ENCODE peak calls at places on chromosomes 16 and 17, in five cellular contexts. V is WTC11; Y is CD4-positive, alpha-beta T cell; L is PC-3; Q is ovary. T is an unnamed sample.

GRCh38 chr16:83648347-83648746 is 159.4 kb upstream of the HSBP1 start:
- DNase-seq in V (no peak), Y (no peak), L (no peak), Q (no peak), T (no peak)

GRCh38 chr16:47316686-47317085 is 144.2 kb downstream of the ITFG1 start:
- DNase-seq in V (no peak), Y (no peak), L (no peak), Q (no peak), T (no peak)

GRCh38 chr17:4534515-4534914 is 20.7 kb downstream of the MYBBP1A start:
- DNase-seq in V (no peak), Y (no peak), L (no peak), Q (no peak), T (no peak)

GRCh38 chr17:7940743-7941142 is 8.7 kb downstream of the CNTROB start:
- DNase-seq in V (no peak), Y (no peak), L (no peak), Q (no peak), T (no peak)

GRCh38 chr16:58638148-58639036 is 8.8 kb upstream of the CNOT1 start:
- DNase-seq in V (peak), Y (no peak), L (peak), Q (no peak), T (peak)

GRCh38 chr17:13597723-13598347 is 3.9 kb downstream of the HS3ST3A1 start:
- DNase-seq in V (peak), Y (peak), L (peak), Q (no peak), T (peak)

GRCh38 chr17:70906808-70907207 is 737.5 kb downstream of the KCNJ2 start:
- DNase-seq in V (no peak), Y (no peak), L (no peak), Q (no peak), T (no peak)

GRCh38 chr17:67879662-67880061 is 54.4 kb downstream of the BPTF start:
- DNase-seq in V (no peak), Y (no peak), L (no peak), Q (no peak), T (no peak)

GRCh38 chr17:27430882-27431491 is 25.3 kb upstream of the KSR1 start:
- DNase-seq in V (peak), Y (no peak), L (peak), Q (no peak), T (peak)
- TF ChIP-seq CTCF in V (peak), Y (no peak), L (peak), Q (peak), T (peak)

DNA sequence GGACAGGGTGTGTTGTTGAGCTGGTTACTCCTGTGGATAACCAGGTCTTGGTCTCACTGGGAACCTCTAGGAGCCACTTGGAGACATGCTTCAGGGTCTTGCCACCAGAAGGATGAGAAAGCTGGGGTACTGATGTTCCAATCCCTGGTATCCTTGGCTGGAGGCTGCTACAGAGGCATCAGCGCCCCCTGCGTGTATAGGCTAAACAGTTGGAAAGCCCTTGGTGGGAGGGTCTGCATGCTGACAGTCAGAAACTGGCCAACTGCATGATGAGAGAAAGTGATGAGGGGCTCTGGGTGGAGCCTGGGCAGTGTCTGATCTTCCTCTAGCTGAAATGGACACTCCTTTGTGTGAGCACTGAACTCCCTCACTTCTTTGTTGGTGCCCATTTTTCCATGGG is 536.9 kb downstream of the XYLT1 start:
- DNase-seq in V (peak), Y (no peak), L (no peak), Q (no peak), T (no peak)
- TF ChIP-seq CTCF in V (no peak), Y (no peak), L (no peak), Q (no peak), T (no peak)

GRCh38 chr17:56506349-56506748 is 87.2 kb upstream of the NOG start:
- DNase-seq in V (no peak), Y (no peak), L (no peak), Q (no peak), T (no peak)
- TF ChIP-seq CTCF in V (no peak), Y (no peak), L (no peak), Q (no peak), T (no peak)

GRCh38 chr17:78315355-78316114 is 44.3 kb downstream of the SOCS3 start:
- DNase-seq in V (no peak), Y (peak), L (peak), Q (peak), T (peak)
- TF ChIP-seq CTCF in V (no peak), Y (no peak), L (peak), Q (peak), T (no peak)

GRCh38 chr17:47628014-47628413 is 21.7 kb upstream of the KPNB1 start:
- DNase-seq in V (no peak), Y (no peak), L (no peak), Q (no peak), T (no peak)
- TF ChIP-seq CTCF in V (no peak), Y (no peak), L (no peak), Q (no peak), T (no peak)

DNA sequence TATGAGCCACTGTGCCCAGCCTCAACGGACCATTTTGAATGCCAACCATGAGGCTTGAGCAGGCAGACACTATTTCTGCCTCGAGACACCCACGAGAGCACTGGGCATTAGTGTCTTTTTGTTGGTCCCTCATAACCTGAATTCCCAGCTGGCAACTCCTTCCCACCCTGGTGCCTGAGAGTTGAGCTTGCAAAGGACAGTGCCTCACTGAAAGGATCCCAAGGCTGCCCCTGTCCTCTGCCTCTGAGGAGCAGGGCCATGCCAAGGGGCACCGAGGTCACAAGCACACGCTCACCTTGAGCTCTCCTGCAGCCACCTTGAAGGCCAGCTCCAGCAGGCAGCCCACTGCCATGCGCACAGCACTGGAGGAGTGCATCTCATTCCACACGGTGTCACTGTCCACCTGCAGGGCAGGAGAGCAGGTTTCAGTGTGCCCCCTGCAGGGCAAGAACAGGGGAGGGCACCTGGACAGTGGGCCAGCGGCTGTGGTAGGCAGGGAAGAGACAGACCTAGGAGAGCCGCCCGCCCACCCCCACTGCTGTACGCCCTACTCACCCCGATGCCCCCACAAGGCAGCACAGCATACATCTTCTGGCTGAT is 12.8 kb downstream of the G6PC3 start:
- DNase-seq in V (peak), Y (no peak), L (peak), Q (no peak), T (peak)
- TF ChIP-seq CTCF in V (no peak), Y (no peak), L (peak), Q (no peak), T (peak)

DNA sequence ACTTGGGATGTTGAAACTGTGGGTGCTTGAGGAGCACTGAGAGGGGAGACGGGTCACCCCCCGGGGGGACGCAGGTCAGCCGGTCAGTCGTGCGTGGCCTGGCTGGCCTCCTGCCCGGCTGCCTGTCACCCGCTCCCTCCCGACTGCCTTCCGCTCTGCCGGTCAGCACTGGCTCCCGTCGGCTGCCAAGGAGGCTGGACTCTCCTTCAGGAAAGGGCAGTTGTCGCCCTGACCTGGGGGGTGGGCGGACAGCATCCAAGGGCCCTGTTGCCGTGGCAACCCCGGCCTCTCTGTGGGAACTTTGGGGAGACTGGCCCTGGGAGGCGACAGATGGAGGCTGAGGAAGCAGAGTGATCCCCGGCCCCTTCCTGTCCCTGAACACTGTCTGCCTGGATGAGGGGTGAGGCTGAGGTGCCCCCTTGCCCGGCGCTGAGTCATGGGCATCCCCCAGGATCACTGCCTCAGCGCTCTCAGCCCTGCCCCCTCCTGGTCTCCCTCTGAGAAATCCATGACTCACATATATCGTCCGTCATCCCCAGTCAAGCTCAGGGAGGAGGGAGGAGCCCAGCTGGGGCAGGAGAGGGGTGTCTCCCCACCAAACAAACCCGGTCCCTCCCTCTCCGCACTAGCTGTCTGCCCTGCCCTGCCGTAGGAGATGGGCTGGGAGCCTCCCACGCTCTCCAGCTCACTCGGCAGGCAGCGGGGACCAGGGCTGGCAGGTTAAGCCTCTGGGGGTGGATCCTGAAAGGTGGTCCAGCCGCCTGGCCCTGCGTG is at the start of gene ADGRG1:
- DNase-seq in V (peak), Y (no peak), L (peak), Q (peak), T (peak)
- TF ChIP-seq CTCF in V (no peak), Y (no peak), L (peak), Q (no peak), T (peak)

GRCh38 chr17:33292981-33293867 is at the start of gene ASIC2:
- DNase-seq in V (peak), Y (no peak), L (peak), Q (peak), T (no peak)
- TF ChIP-seq CTCF in V (no peak), Y (no peak), L (no peak), Q (no peak), T (no peak)

GRCh38 chr17:9575381-9576072 is at the start of gene STX8:
- DNase-seq in V (peak), Y (peak), L (peak), Q (peak), T (peak)

GRCh38 chr17:9576521-9577401 is at the start of gene CFAP52:
- DNase-seq in V (peak), Y (peak), L (peak), Q (peak), T (peak)

DNA sequence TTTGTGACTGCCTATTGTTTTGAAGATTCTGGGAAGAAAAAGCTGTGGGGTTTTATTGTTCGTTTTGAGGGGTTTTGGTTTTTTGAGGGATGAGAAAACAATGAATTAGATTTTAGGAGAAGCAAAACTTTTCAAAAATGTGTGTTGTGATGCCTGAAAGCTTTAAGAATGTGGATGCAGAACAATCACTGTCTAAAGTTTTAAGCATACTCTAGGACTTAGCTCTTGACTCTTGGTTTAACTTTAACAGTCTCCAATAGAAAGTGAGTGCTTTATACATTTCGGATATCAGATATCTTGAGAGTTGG is 914 bp downstream of the CFAP52 start:
- DNase-seq in V (no peak), Y (no peak), L (no peak), Q (no peak), T (no peak)
- TF ChIP-seq CTCF in V (no peak), Y (peak), L (no peak), Q (no peak), T (no peak)

DNA sequence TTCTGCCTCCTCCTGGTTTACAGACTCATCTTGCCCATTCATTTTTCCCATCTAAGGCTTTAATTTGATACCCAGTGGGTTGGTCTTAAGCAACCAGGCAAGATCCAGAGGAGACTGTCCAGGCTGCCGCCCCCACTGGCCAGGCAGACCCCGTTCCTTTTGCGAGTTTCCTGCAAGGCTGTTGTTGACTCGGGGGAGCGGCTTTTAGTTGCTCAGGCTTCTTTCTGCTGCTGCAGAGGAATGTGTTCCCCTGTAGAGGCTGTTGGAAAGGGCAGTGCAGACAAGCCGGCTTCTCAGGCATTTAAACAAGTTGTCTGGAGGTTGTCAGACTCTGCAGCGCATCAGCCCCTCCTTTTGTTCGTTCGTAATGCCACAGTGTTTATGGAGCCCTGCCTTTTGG is 231.2 kb downstream of the PRKCA start:
- DNase-seq in V (peak), Y (no peak), L (no peak), Q (peak), T (no peak)
- TF ChIP-seq CTCF in V (no peak), Y (no peak), L (no peak), Q (no peak), T (no peak)

T was measured in Calu3.